ENCODE peak calls at places on chromosomes 3 and 15, in six cellular contexts. One of them, this sample, is unnamed.

GRCh38 chr3:52514576-52514975 is 19.1 kb downstream of the NT5DC2 start:
- DNase-seq in astrocyte of the cerebellum: no peak
- DNase-seq in choroid plexus epithelial cell: no peak
- DNase-seq in keratinocyte: no peak
- DNase-seq in upper lobe of left lung: no peak
- DNase-seq in NB4: no peak
- DNase-seq in this sample: no peak

GRCh38 chr3:114035146-114035545 is 21.2 kb downstream of the CCDC191 start:
- DNase-seq in astrocyte of the cerebellum: no peak
- DNase-seq in choroid plexus epithelial cell: peak
- DNase-seq in keratinocyte: no peak
- DNase-seq in upper lobe of left lung: no peak
- DNase-seq in NB4: no peak
- DNase-seq in this sample: no peak

GRCh38 chr3:17023006-17023664 is 138.4 kb downstream of the PLCL2 start:
- DNase-seq in astrocyte of the cerebellum: no peak
- DNase-seq in choroid plexus epithelial cell: peak
- DNase-seq in keratinocyte: no peak
- DNase-seq in upper lobe of left lung: peak
- DNase-seq in NB4: peak
- DNase-seq in this sample: no peak

GRCh38 chr3:141336672-141337522 is 31.4 kb upstream of the ZBTB38 start:
- DNase-seq in astrocyte of the cerebellum: peak
- DNase-seq in choroid plexus epithelial cell: peak
- DNase-seq in keratinocyte: peak
- DNase-seq in upper lobe of left lung: no peak
- DNase-seq in NB4: peak
- DNase-seq in this sample: peak

GRCh38 chr15:45670061-45670460 is 35.2 kb downstream of the SQOR start:
- DNase-seq in astrocyte of the cerebellum: no peak
- DNase-seq in choroid plexus epithelial cell: no peak
- DNase-seq in keratinocyte: no peak
- DNase-seq in upper lobe of left lung: no peak
- DNase-seq in NB4: no peak
- DNase-seq in this sample: no peak

GRCh38 chr3:46655271-46655670 is 38.2 kb downstream of the ALS2CL start:
- DNase-seq in astrocyte of the cerebellum: no peak
- DNase-seq in choroid plexus epithelial cell: no peak
- DNase-seq in keratinocyte: no peak
- DNase-seq in upper lobe of left lung: no peak
- DNase-seq in NB4: no peak
- DNase-seq in this sample: no peak

GRCh38 chr3:194107126-194107525 is 28.8 kb upstream of the HES1 start:
- DNase-seq in astrocyte of the cerebellum: no peak
- DNase-seq in choroid plexus epithelial cell: no peak
- DNase-seq in keratinocyte: no peak
- DNase-seq in upper lobe of left lung: no peak
- DNase-seq in NB4: no peak
- DNase-seq in this sample: no peak

GRCh38 chr3:2937055-2937454 is 173.1 kb downstream of the IL5RA start:
- DNase-seq in astrocyte of the cerebellum: no peak
- DNase-seq in choroid plexus epithelial cell: no peak
- DNase-seq in keratinocyte: no peak
- DNase-seq in upper lobe of left lung: no peak
- DNase-seq in NB4: peak
- DNase-seq in this sample: no peak

GRCh38 chr3:181710581-181711255 is 1.0 kb upstream of the SOX2 start:
- DNase-seq in astrocyte of the cerebellum: no peak
- DNase-seq in choroid plexus epithelial cell: no peak
- DNase-seq in keratinocyte: no peak
- DNase-seq in upper lobe of left lung: no peak
- DNase-seq in NB4: no peak
- DNase-seq in this sample: peak

GRCh38 chr3:153958635-153959320 is 162.4 kb upstream of the ARHGEF26 start:
- DNase-seq in astrocyte of the cerebellum: peak
- DNase-seq in choroid plexus epithelial cell: peak
- DNase-seq in keratinocyte: no peak
- DNase-seq in upper lobe of left lung: no peak
- DNase-seq in NB4: no peak
- DNase-seq in this sample: no peak

GRCh38 chr3:120561251-120562045 is 34.7 kb upstream of the NDUFB4 start:
- DNase-seq in astrocyte of the cerebellum: peak
- DNase-seq in choroid plexus epithelial cell: peak
- DNase-seq in keratinocyte: no peak
- DNase-seq in upper lobe of left lung: peak
- DNase-seq in NB4: peak
- DNase-seq in this sample: no peak

GRCh38 chr3:175743733-175744400 is 884.7 kb downstream of the NAALADL2 start:
- DNase-seq in astrocyte of the cerebellum: peak
- DNase-seq in choroid plexus epithelial cell: peak
- DNase-seq in keratinocyte: no peak
- DNase-seq in upper lobe of left lung: no peak
- DNase-seq in NB4: no peak
- DNase-seq in this sample: no peak

GRCh38 chr3:130250982-130251381 is 94.5 kb upstream of the COL6A5 start:
- DNase-seq in astrocyte of the cerebellum: no peak
- DNase-seq in choroid plexus epithelial cell: no peak
- DNase-seq in keratinocyte: no peak
- DNase-seq in upper lobe of left lung: no peak
- DNase-seq in NB4: no peak
- DNase-seq in this sample: no peak

GRCh38 chr3:115553796-115554495 is 69.4 kb upstream of the GAP43 start:
- DNase-seq in astrocyte of the cerebellum: no peak
- DNase-seq in choroid plexus epithelial cell: no peak
- DNase-seq in keratinocyte: no peak
- DNase-seq in upper lobe of left lung: no peak
- DNase-seq in NB4: no peak
- DNase-seq in this sample: no peak

GRCh38 chr3:98954806-98955205 is 53.3 kb upstream of the DCBLD2 start:
- DNase-seq in astrocyte of the cerebellum: no peak
- DNase-seq in choroid plexus epithelial cell: no peak
- DNase-seq in keratinocyte: no peak
- DNase-seq in upper lobe of left lung: no peak
- DNase-seq in NB4: no peak
- DNase-seq in this sample: no peak

GRCh38 chr3:170572665-170573253 is 13.1 kb downstream of the SLC7A14 start:
- DNase-seq in astrocyte of the cerebellum: peak
- DNase-seq in choroid plexus epithelial cell: peak
- DNase-seq in keratinocyte: no peak
- DNase-seq in upper lobe of left lung: no peak
- DNase-seq in NB4: peak
- DNase-seq in this sample: peak

GRCh38 chr15:43225201-43225949 is 4.6 kb upstream of the EPB42 start:
- DNase-seq in astrocyte of the cerebellum: peak
- DNase-seq in choroid plexus epithelial cell: peak
- DNase-seq in keratinocyte: peak
- DNase-seq in upper lobe of left lung: no peak
- DNase-seq in NB4: peak
- DNase-seq in this sample: no peak

GRCh38 chr3:25849101-25849500 is 59.2 kb downstream of the OXSM start:
- DNase-seq in astrocyte of the cerebellum: no peak
- DNase-seq in choroid plexus epithelial cell: no peak
- DNase-seq in keratinocyte: no peak
- DNase-seq in upper lobe of left lung: no peak
- DNase-seq in NB4: no peak
- DNase-seq in this sample: no peak

GRCh38 chr15:27730878-27731277 is 368.2 kb downstream of the OCA2 start:
- DNase-seq in astrocyte of the cerebellum: no peak
- DNase-seq in choroid plexus epithelial cell: no peak
- DNase-seq in keratinocyte: no peak
- DNase-seq in upper lobe of left lung: no peak
- DNase-seq in NB4: no peak
- DNase-seq in this sample: no peak

GRCh38 chr15:82306791-82307713 is 42.2 kb downstream of the GOLGA6L10 start:
- DNase-seq in astrocyte of the cerebellum: no peak
- DNase-seq in choroid plexus epithelial cell: no peak
- DNase-seq in keratinocyte: no peak
- DNase-seq in upper lobe of left lung: no peak
- DNase-seq in NB4: no peak
- DNase-seq in this sample: no peak

GRCh38 chr3:89353465-89353864 is 246.0 kb downstream of the EPHA3 start:
- DNase-seq in astrocyte of the cerebellum: no peak
- DNase-seq in choroid plexus epithelial cell: no peak
- DNase-seq in keratinocyte: no peak
- DNase-seq in upper lobe of left lung: no peak
- DNase-seq in NB4: no peak
- DNase-seq in this sample: no peak

GRCh38 chr15:74988007-74988800 is 7.2 kb upstream of the SCAMP5 start:
- DNase-seq in astrocyte of the cerebellum: no peak
- DNase-seq in choroid plexus epithelial cell: peak
- DNase-seq in keratinocyte: no peak
- DNase-seq in upper lobe of left lung: peak
- DNase-seq in NB4: peak
- DNase-seq in this sample: no peak

GRCh38 chr3:19384868-19385267 is 236.6 kb downstream of the KCNH8 start:
- DNase-seq in astrocyte of the cerebellum: no peak
- DNase-seq in choroid plexus epithelial cell: no peak
- DNase-seq in keratinocyte: no peak
- DNase-seq in upper lobe of left lung: no peak
- DNase-seq in NB4: no peak
- DNase-seq in this sample: peak

DNA sequence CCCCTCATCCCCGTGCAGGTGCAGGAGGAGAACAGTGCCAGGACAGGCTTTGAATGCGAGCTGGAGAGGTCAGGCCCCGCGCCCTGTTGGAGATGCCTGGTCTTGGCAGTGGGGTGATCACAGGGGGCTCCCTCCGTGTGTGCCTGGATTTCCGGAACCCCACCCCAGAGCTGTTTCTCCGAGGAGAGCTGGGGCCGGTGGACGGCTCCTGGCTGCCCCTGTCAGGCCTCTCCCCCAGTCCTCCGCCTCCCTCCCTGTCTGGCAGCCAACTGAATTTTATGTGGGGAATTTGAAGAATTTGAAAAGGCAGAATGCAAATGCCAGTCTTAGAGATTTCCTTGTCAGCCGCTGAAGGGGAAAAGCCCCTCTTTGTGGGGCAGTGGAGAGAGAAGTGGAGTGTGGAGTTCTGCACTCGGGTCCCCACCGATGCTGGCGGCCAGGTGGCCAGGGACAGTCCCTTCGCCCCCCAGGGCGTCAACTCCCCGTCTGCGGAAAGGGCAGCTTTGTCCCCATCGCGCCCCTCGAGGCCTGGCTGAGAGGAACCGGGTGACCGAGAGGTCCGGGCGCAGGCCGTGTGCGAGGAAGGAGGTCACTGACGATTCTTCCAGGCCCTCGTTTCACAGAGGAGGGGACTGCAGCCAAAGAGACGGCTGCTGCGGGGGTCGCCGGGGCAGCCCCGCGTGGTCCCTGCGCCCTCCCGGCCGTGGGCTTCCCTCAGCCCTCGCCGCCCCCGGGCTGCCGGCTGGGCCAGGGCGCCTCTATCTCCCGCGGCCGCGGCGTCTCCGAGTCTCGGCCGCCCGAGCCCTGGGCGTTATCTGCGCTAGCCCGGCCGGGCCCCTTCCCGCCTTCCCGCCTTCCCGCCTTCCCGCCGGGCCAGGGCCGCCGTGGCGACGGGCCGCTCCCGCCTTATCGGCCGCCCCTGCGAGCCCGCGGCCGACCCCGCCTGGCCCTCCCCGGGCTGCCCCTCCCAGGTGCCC is 56.0 kb upstream of the LCTL start:
- DNase-seq in astrocyte of the cerebellum: no peak
- DNase-seq in choroid plexus epithelial cell: peak
- DNase-seq in keratinocyte: no peak
- DNase-seq in upper lobe of left lung: no peak
- DNase-seq in NB4: no peak
- DNase-seq in this sample: no peak
- H3K4me3 ChIP-seq in astrocyte of the cerebellum: no peak
- H3K4me3 ChIP-seq in choroid plexus epithelial cell: peak
- H3K4me3 ChIP-seq in keratinocyte: no peak
- H3K4me3 ChIP-seq in upper lobe of left lung: peak
- H3K4me3 ChIP-seq in NB4: no peak
- H3K4me3 ChIP-seq in this sample: no peak

GRCh38 chr3:144995856-144996255 is 1024.2 kb downstream of the DIPK2A start:
- DNase-seq in astrocyte of the cerebellum: no peak
- DNase-seq in choroid plexus epithelial cell: no peak
- DNase-seq in keratinocyte: no peak
- DNase-seq in upper lobe of left lung: no peak
- DNase-seq in NB4: no peak
- DNase-seq in this sample: no peak
- TF ChIP-seq CTCF in astrocyte of the cerebellum: no peak
- TF ChIP-seq CTCF in choroid plexus epithelial cell: no peak
- TF ChIP-seq CTCF in keratinocyte: no peak
- TF ChIP-seq CTCF in upper lobe of left lung: no peak
- TF ChIP-seq CTCF in NB4: no peak
- TF ChIP-seq CTCF in this sample: no peak

GRCh38 chr3:72337480-72337855 is 510.8 kb downstream of the SHQ1 start:
- DNase-seq in astrocyte of the cerebellum: no peak
- DNase-seq in choroid plexus epithelial cell: no peak
- DNase-seq in keratinocyte: no peak
- DNase-seq in upper lobe of left lung: no peak
- DNase-seq in NB4: no peak
- DNase-seq in this sample: no peak
- H3K4me3 ChIP-seq in astrocyte of the cerebellum: no peak
- H3K4me3 ChIP-seq in choroid plexus epithelial cell: no peak
- H3K4me3 ChIP-seq in keratinocyte: no peak
- H3K4me3 ChIP-seq in upper lobe of left lung: no peak
- H3K4me3 ChIP-seq in NB4: no peak
- H3K4me3 ChIP-seq in this sample: no peak

GRCh38 chr15:52162260-52162659 is 28.9 kb downstream of the GNB5 start:
- DNase-seq in astrocyte of the cerebellum: no peak
- DNase-seq in choroid plexus epithelial cell: peak
- DNase-seq in keratinocyte: no peak
- DNase-seq in upper lobe of left lung: no peak
- DNase-seq in NB4: no peak
- DNase-seq in this sample: no peak

GRCh38 chr15:52161406-52161966 is 29.7 kb downstream of the GNB5 start:
- DNase-seq in astrocyte of the cerebellum: no peak
- DNase-seq in choroid plexus epithelial cell: no peak
- DNase-seq in keratinocyte: no peak
- DNase-seq in upper lobe of left lung: no peak
- DNase-seq in NB4: no peak
- DNase-seq in this sample: no peak

GRCh38 chr15:52162876-52163275 is 28.3 kb downstream of the GNB5 start:
- DNase-seq in astrocyte of the cerebellum: no peak
- DNase-seq in choroid plexus epithelial cell: no peak
- DNase-seq in keratinocyte: no peak
- DNase-seq in upper lobe of left lung: no peak
- DNase-seq in NB4: no peak
- DNase-seq in this sample: no peak

GRCh38 chr15:52164631-52165265 is 26.4 kb downstream of the GNB5 start:
- DNase-seq in astrocyte of the cerebellum: no peak
- DNase-seq in choroid plexus epithelial cell: peak
- DNase-seq in keratinocyte: no peak
- DNase-seq in upper lobe of left lung: no peak
- DNase-seq in NB4: peak
- DNase-seq in this sample: no peak

GRCh38 chr15:52163321-52164190 is 27.6 kb downstream of the GNB5 start:
- DNase-seq in astrocyte of the cerebellum: no peak
- DNase-seq in choroid plexus epithelial cell: no peak
- DNase-seq in keratinocyte: no peak
- DNase-seq in upper lobe of left lung: no peak
- DNase-seq in NB4: peak
- DNase-seq in this sample: no peak
- TF ChIP-seq CTCF in astrocyte of the cerebellum: no peak
- TF ChIP-seq CTCF in choroid plexus epithelial cell: peak
- TF ChIP-seq CTCF in keratinocyte: no peak
- TF ChIP-seq CTCF in upper lobe of left lung: no peak
- TF ChIP-seq CTCF in NB4: peak
- TF ChIP-seq CTCF in this sample: peak

This sample was measured in GM06990.